ENCODE peak calls at places on chromosomes 7 and 10, in ten cellular contexts. T, P, C, E, N, I, S, O, K and L are unnamed samples.

GRCh38 chr10:92695679-92696605 is 6.2 kb downstream of the HHEX start:
- DNase-seq in O (no peak), N (no peak), I (no peak), S (no peak), T (no peak), P (no peak), C (peak; percentile 50), K (peak; percentile 57), E (no peak), L (no peak)

GRCh38 chr7:122561326-122561725 is 137.6 kb downstream of the RNF133 start:
- DNase-seq in O (no peak), K (no peak), S (no peak), P (no peak), E (no peak), C (no peak), N (no peak), I (no peak), T (no peak), L (no peak)

GRCh38 chr10:101569838-101570763 is 18.0 kb downstream of the POLL start:
- DNase-seq in P (peak; percentile 96), I (peak; percentile 74), E (peak; percentile 39), N (no peak), K (peak; percentile 96), T (peak; percentile 76), S (peak; percentile 76), C (peak; percentile 86), O (peak; percentile 82), L (peak; percentile 86)

GRCh38 chr10:71093531-71093930 is 118.8 kb upstream of the UNC5B start:
- DNase-seq in I (no peak), E (no peak), K (no peak), T (no peak), P (no peak), O (no peak), C (no peak), N (no peak), S (no peak), L (no peak)

GRCh38 chr10:114491933-114492332 is 87.6 kb upstream of the AFAP1L2 start:
- DNase-seq in O (no peak), P (no peak), C (no peak), N (no peak), T (no peak), K (no peak), E (no peak), I (no peak), S (no peak), L (peak; percentile 39)

GRCh38 chr7:127652333-127653248 is 597 bp downstream of the SND1 start:
- DNase-seq in E (no peak), N (no peak), C (no peak), S (no peak), P (no peak), T (no peak), O (no peak), K (no peak), I (no peak), L (no peak)

GRCh38 chr7:55477781-55478374 is 94.4 kb downstream of the VOPP1 start:
- DNase-seq in P (no peak), O (no peak), T (no peak), I (no peak), E (no peak), S (no peak), K (no peak), C (no peak), N (no peak), L (no peak)

GRCh38 chr10:101612086-101612485 is 24.0 kb downstream of the DPCD start:
- DNase-seq in E (no peak), P (no peak), K (no peak), N (no peak), I (no peak), O (no peak), C (no peak), T (no peak), S (no peak), L (no peak)

GRCh38 chr10:118108194-118109026 is 61.7 kb upstream of the RAB11FIP2 start:
- DNase-seq in N (no peak), S (no peak), E (no peak), O (no peak), P (no peak), C (no peak), I (no peak), T (peak; percentile 8), K (no peak), L (no peak)

GRCh38 chr7:3194501-3195141 is 106.4 kb upstream of the SDK1 start:
- DNase-seq in S (no peak), T (no peak), P (no peak), O (no peak), C (no peak), K (peak; percentile 83), E (no peak), N (no peak), I (no peak), L (no peak)

GRCh38 chr10:108970016-108970415 is 953.3 kb downstream of the XPNPEP1 start:
- DNase-seq in N (no peak), I (no peak), T (no peak), S (no peak), K (peak; percentile 77), E (peak; percentile 51), C (peak; percentile 43), O (no peak), P (no peak), L (no peak)

GRCh38 chr10:35497909-35498308 is 107.2 kb upstream of the GJD4 start:
- DNase-seq in P (no peak), S (no peak), E (no peak), K (no peak), N (no peak), I (no peak), C (no peak), O (no peak), T (no peak), L (no peak)

GRCh38 chr7:46414946-46415345 is 493.9 kb upstream of the IGFBP3 start:
- DNase-seq in I (no peak), N (no peak), P (no peak), K (no peak), O (no peak), E (no peak), S (no peak), C (no peak), T (no peak), L (no peak)

GRCh38 chr7:101237206-101238067 is at the start of gene CLDN15:
- DNase-seq in K (no peak), T (no peak), E (no peak), I (no peak), P (no peak), N (no peak), C (no peak), S (peak; percentile 82), O (no peak), L (peak; percentile 86)

GRCh38 chr7:29265208-29265923 is 70.8 kb downstream of the CHN2 start:
- DNase-seq in I (no peak), P (no peak), T (no peak), K (no peak), S (peak; percentile 36), N (no peak), C (peak; percentile 13), O (no peak), E (no peak), L (no peak)